ENCODE peak calls at places on chromosomes 16 and 17, in four cellular contexts. K, G, Q and H are unnamed samples.

GRCh38 chr17:8072727-8073461 is 14.6 kb downstream of the ALOX12B start:
- DNase-seq in K (no peak), G (no peak), Q (no peak), H (no peak)

GRCh38 chr16:54936979-54937672 is 6.5 kb downstream of the IRX5 start:
- DNase-seq in K (peak), G (peak), Q (peak), H (no peak)

GRCh38 chr17:55228683-55229192 is 36.0 kb upstream of the HLF start:
- DNase-seq in G (no peak), Q (peak), K (no peak), H (no peak)

GRCh38 chr17:72392056-72393010 is 271.5 kb downstream of the SOX9 start:
- DNase-seq in K (no peak), Q (no peak), G (peak), H (no peak)

GRCh38 chr16:85220125-85220839 is 108.0 kb upstream of the CIBAR2 start:
- DNase-seq in G (peak), K (peak), Q (peak), H (no peak)

GRCh38 chr17:77872714-77873517 is 85.6 kb upstream of the TNRC6C start:
- DNase-seq in Q (no peak), G (no peak), K (peak), H (no peak)

GRCh38 chr17:57622886-57623433 is 122.1 kb downstream of the CCDC182 start:
- DNase-seq in Q (peak), K (peak), G (peak), H (no peak)

GRCh38 chr16:86672215-86672863 is 94.0 kb downstream of the FOXL1 start:
- DNase-seq in Q (no peak), G (no peak), K (no peak), H (no peak)

GRCh38 chr17:78665952-78666920 is 89.0 kb upstream of the DNAH17 start:
- DNase-seq in K (peak), Q (peak), G (no peak), H (no peak)

GRCh38 chr17:19016297-19016696 is 11.7 kb upstream of the FAM83G start:
- DNase-seq in K (peak), Q (peak), G (no peak), H (no peak)

DNA sequence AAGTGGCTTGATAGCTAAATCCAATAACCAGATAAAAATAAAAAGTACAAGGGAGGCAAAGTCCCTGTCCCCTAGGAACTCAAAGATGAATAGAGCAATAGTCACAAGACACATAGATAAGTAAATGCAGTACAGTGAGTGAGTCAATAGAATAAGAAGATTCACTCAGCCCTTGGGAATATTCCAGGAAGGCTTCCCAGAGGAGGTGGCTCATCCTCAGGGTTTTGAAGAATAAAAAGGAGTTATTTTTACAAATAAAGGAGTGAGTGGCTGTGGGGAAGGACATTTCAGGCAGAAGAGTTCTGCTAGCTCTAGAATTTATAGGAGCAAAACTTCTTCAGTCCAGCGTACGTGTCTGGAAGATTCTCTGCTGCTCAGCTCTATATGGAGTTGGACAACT is 177.4 kb upstream of the SDK2 start:
- DNase-seq in G (peak), K (no peak), Q (no peak), H (no peak)
- TF ChIP-seq CTCF in G (no peak), K (no peak), Q (no peak), H (no peak)

DNA sequence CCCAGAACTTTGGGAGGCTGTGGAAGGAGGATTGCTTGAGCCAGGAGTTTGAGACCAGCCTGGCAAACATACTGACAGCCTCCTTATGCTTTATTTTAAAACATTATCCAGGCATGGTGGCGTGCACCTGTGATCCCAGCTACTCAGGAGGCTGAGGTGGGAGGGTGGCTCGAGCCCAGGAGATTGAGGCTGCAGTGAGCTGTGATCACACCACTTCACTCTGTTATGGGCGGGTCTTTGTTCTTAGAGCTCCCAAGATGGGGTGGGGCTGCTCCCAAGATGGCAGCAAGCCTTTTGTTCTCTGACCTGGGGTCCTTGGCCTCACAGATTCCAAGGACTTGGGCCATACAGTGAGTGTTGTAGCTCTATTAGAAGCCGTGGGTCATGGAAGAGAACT is 26.1 kb upstream of the ST6GALNAC2 start:
- DNase-seq in K (peak), Q (no peak), G (no peak), H (no peak)
- H3K4me3 ChIP-seq in K (no peak), Q (no peak), G (no peak), H (no peak)

GRCh38 chr16:73313950-73314349 is 266.0 kb upstream of the ZFHX3 start:
- DNase-seq in Q (no peak), G (no peak), K (no peak), H (no peak)
- TF ChIP-seq CTCF in Q (no peak), G (no peak), K (no peak), H (no peak)

GRCh38 chr16:70302745-70303144 is 3.8 kb downstream of the DDX19B start:
- DNase-seq in Q (peak), G (peak), K (no peak), H (no peak)

GRCh38 chr16:70295634-70296033 is 3.4 kb upstream of the DDX19B start:
- DNase-seq in Q (no peak), G (no peak), K (no peak), H (no peak)

GRCh38 chr16:70298988-70299938 is at the start of gene DDX19B:
- DNase-seq in K (peak), G (peak), Q (peak), H (peak)

GRCh38 chr16:70304892-70305448 is 6.0 kb downstream of the DDX19B start:
- DNase-seq in G (no peak), Q (peak), K (no peak), H (no peak)

GRCh38 chr16:70301121-70301520 is 2.1 kb downstream of the DDX19B start:
- DNase-seq in G (no peak), K (no peak), Q (no peak), H (no peak)
- H3K4me3 ChIP-seq in G (no peak), K (no peak), Q (no peak), H (no peak)

DNA sequence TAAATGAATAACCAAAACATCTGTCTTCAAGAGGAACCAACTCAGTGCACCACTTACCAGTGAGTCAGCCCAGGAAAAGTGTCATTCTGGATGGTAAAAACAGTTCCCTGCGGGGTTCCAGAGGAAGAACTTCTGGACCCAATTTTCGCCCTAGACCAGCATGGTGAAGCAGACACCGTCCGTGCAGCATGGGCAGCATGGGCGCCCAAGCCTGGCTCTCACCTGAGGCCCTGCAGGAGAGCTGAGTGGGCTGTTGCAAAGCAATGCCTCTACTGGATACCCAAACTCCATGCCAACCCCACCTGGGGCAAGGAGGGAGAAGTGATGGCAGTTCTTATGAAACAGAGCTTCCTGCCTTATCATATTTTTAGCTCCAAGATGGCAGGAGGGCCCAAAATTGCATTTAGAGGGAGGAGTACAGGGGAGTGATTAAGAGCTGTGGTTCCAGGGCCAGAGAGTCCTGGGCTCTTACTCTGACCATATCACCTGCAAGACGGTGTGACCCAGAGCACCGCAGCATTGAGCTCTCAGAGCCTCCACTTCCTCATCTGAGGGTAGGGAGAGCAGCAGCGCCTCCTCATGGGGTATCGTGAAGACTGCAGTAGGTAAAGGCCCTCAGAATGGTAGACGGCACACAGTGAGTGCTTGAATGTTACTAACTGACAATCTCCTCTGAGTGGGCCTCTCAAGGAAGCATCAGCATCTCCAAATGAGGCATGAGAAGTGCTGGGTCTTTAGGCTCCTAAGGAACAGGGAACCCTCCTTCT is 16.6 kb upstream of the INPP5K start:
- DNase-seq in Q (no peak), K (no peak), G (no peak), H (no peak)
- TF ChIP-seq CTCF in Q (peak), K (peak), G (peak), H (peak)

GRCh38 chr16:19131809-19132777 is 18.3 kb downstream of the ITPRIPL2 start:
- DNase-seq in K (no peak), G (no peak), Q (no peak), H (no peak)

GRCh38 chr16:19133600-19133999 is 19.8 kb downstream of the ITPRIPL2 start:
- DNase-seq in K (no peak), G (no peak), Q (no peak), H (no peak)

GRCh38 chr16:19132898-19133297 is 19.1 kb downstream of the ITPRIPL2 start:
- DNase-seq in G (no peak), Q (no peak), K (no peak), H (peak)

GRCh38 chr16:19130385-19130784 is 16.6 kb downstream of the ITPRIPL2 start:
- DNase-seq in K (no peak), Q (no peak), G (no peak), H (no peak)

DNA sequence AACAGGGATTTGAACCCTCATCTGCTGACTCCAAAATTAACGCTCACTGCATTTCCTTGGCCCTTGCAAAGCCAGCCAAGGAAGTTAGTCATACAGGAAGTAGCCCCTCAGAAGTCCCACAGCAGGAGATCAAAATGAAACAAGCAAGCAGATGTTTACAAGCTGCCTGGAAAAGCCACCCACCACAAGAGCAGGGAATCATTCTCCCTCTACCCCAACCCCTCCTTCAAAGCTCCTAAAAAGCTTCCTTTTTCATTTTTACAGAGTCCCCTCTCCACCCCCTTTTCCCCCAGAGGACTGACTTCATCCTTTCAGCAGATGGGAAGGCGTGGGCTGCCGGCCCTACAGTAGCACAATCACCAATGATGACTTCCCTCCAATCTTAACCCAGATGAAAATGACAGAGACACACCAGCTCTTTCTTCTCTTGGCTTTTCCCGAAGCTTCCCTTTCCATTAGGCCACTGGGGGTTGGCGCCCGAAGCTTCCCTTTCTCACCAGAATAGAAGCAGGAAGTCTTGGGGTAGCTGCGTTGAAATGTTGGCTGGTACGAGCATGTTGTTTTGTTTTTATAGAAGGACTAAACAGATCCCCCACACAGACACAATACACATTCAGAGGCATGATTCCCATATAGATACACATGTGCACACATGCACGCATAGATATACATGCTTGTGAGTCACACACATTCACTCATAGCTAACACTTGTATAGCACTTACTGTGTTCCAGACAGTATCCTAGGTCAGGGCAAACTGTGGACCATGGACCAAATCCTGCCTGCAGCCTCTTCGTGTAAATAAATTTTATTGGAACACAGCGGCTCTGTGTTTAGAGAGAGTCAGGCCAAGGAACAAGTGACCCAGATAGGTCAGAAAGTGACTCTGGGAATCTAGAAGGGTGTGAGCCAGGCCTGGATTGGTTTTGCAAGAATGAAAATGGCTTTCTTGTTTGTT is 17.4 kb downstream of the ITPRIPL2 start:
- DNase-seq in Q (peak), K (peak), G (peak), H (no peak)
- H3K4me3 ChIP-seq in Q (no peak), K (peak), G (no peak), H (no peak)

GRCh38 chr17:74790206-74791066 is 14.3 kb upstream of the NAT9 start:
- DNase-seq in K (no peak), Q (peak), G (no peak), H (no peak)
- TF ChIP-seq CTCF in K (no peak), Q (no peak), G (no peak), H (no peak)

GRCh38 chr17:6568186-6568758 is 11.9 kb upstream of the PITPNM3 start:
- DNase-seq in K (no peak), Q (no peak), G (no peak), H (no peak)
- H3K4me3 ChIP-seq in K (no peak), Q (peak), G (no peak), H (no peak)

DNA sequence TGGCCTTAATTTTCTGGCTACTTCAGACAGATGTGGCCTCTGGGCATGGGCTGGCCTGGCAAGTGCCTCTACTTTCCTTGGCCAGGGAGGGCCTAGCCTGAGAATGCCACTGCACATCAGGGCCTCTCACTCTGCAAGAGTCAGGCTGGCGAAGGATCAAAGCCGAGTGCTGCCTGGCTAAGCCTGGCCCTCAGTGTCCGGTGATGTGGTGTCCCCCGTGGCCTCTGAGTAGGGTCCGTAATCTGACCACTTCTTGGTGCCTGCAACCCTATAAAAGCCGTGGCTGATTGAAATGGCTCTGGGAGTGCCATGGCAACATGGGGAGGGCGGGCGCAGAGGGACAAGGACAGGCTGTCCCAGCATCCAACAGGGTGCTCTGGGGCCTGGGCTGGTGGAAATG is 30.2 kb downstream of the TBX4 start:
- DNase-seq in Q (no peak), K (no peak), G (no peak), H (no peak)
- TF ChIP-seq CTCF in Q (no peak), K (no peak), G (no peak), H (no peak)

DNA sequence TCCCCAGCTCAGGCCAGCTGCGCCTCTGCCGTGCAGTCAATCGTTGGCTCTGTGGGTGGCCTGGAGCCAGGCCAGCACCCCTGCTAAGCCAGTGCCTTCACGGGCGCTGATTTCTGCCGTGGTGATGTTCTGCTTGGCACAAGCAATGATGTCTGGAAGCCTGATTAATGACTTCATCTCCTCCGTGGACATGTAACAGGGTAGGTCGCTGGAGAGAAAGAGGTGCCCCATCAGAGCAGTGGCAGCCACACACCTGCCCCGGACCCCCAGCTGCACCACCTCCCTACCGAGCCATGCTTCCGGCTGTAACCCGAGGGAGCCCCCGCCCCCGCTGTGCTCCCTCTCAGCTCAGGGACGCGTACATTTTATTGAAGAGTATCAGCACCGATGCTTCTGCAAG is 1.9 kb downstream of the ARL16 start:
- DNase-seq in Q (no peak), G (no peak), K (no peak), H (no peak)
- H3K4me3 ChIP-seq in Q (no peak), G (no peak), K (no peak), H (no peak)